ENCODE peak calls at places on chromosomes 2 and 18, in four cellular contexts. J, W, K and G are unnamed samples.

GRCh38 chr2:10951558-10952414 is 40.1 kb downstream of the KCNF1 start:
- DNase-seq in K (no peak), J (no peak), W (no peak), G (no peak)

GRCh38 chr2:228870993-228871392 is 400.1 kb downstream of the PID1 start:
- DNase-seq in W (no peak), J (no peak), K (no peak), G (no peak)

GRCh38 chr2:225317191-225317590 is 82.3 kb upstream of the NYAP2 start:
- DNase-seq in W (no peak), J (no peak), K (no peak), G (no peak)

GRCh38 chr2:164882276-164882675 is 40.7 kb upstream of the COBLL1 start:
- DNase-seq in J (no peak), K (no peak), W (no peak), G (no peak)

GRCh38 chr2:164126960-164127359 is 391.2 kb upstream of the FIGN start:
- DNase-seq in J (no peak), K (no peak), W (no peak), G (no peak)

GRCh38 chr18:36066731-36067117 is 635 bp downstream of the RPRD1A start:
- DNase-seq in J (no peak), K (no peak), W (no peak), G (no peak)

GRCh38 chr18:28313602-28314001 is 136.7 kb upstream of the CDH2 start:
- DNase-seq in W (no peak), K (no peak), J (no peak), G (no peak)

GRCh38 chr2:240840435-240841060 is 20.5 kb upstream of the KIF1A start:
- DNase-seq in J (peak), W (peak), K (no peak), G (peak)

GRCh38 chr2:134137182-134137595 is 116.7 kb upstream of the MGAT5 start:
- DNase-seq in K (no peak), W (no peak), J (no peak), G (no peak)

GRCh38 chr18:36296591-36297418 is 708 bp upstream of the FHOD3 start:
- DNase-seq in W (peak), K (no peak), J (peak), G (peak)

GRCh38 chr2:58677763-58678162 is 436.6 kb upstream of the FANCL start:
- DNase-seq in W (no peak), K (no peak), J (no peak), G (no peak)

GRCh38 chr18:31819106-31819924 is 58.6 kb upstream of the SLC25A52 start:
- DNase-seq in W (no peak), K (no peak), J (no peak), G (peak)

GRCh38 chr2:171523339-171523931 is 1.2 kb downstream of the CYBRD1 start:
- DNase-seq in J (peak), K (no peak), W (peak), G (no peak)

GRCh38 chr18:61595615-61596014 is 262.4 kb downstream of the CDH20 start:
- DNase-seq in J (no peak), W (no peak), K (no peak), G (no peak)

GRCh38 chr18:3466051-3466450 is 16.1 kb downstream of the TGIF1 start:
- DNase-seq in W (no peak), K (no peak), J (no peak), G (no peak)

GRCh38 chr2:155100261-155100660 is 401.8 kb downstream of the KCNJ3 start:
- DNase-seq in K (no peak), J (no peak), W (no peak), G (no peak)

GRCh38 chr2:15945909-15946705 is 5.8 kb downstream of the MYCN start:
- DNase-seq in K (no peak), W (no peak), J (no peak), G (no peak)

GRCh38 chr18:76398899-76399612 is 96.0 kb downstream of the ZNF516 start:
- DNase-seq in W (peak), K (peak), J (peak), G (peak)

GRCh38 chr2:55309441-55309840 is 40.4 kb upstream of the MTIF2 start:
- DNase-seq in J (no peak), W (no peak), K (no peak), G (no peak)

GRCh38 chr18:13159579-13159978 is 59.0 kb upstream of the LDLRAD4 start:
- DNase-seq in J (peak), K (peak), W (peak), G (no peak)

GRCh38 chr2:11343344-11343625 is 1.2 kb downstream of the ROCK2 start:
- DNase-seq in K (no peak), W (no peak), J (no peak), G (peak)

GRCh38 chr2:127069003-127069402 is 38.0 kb downstream of the BIN1 start:
- DNase-seq in W (no peak), K (no peak), J (no peak), G (no peak)

GRCh38 chr18:76459687-76460350 is 35.2 kb downstream of the ZNF516 start:
- DNase-seq in W (no peak), K (no peak), J (no peak), G (no peak)

GRCh38 chr18:62312851-62313250 is 12.3 kb upstream of the TNFRSF11A start:
- DNase-seq in J (no peak), K (no peak), W (no peak), G (no peak)

GRCh38 chr2:211159972-211160371 is 603.6 kb downstream of the CPS1 start:
- DNase-seq in K (no peak), J (no peak), W (no peak), G (no peak)

GRCh38 chr2:79887747-79888374 is 375.0 kb downstream of the CTNNA2 start:
- DNase-seq in K (no peak), W (peak), J (peak), G (peak)

GRCh38 chr2:231028890-231029289 is 8.4 kb upstream of the C2orf72 start:
- DNase-seq in K (no peak), J (no peak), W (no peak), G (no peak)

GRCh38 chr2:42923632-42924425 is 131.4 kb upstream of the HAAO start:
- DNase-seq in K (no peak), W (no peak), J (no peak), G (no peak)

GRCh38 chr2:157395811-157396210 is 48.1 kb downstream of the CYTIP start:
- DNase-seq in W (no peak), J (no peak), K (no peak), G (no peak)

GRCh38 chr18:7232218-7232617 is 1.3 kb downstream of the LRRC30 start:
- DNase-seq in K (no peak), W (no peak), J (no peak), G (no peak)

GRCh38 chr2:60356346-60356745 is 197.1 kb downstream of the BCL11A start:
- DNase-seq in W (no peak), J (no peak), K (no peak), G (no peak)

GRCh38 chr18:37762076-37762475 is 196.5 kb upstream of the CELF4 start:
- DNase-seq in W (no peak), J (no peak), K (no peak), G (no peak)